ENCODE peak calls at places on chromosomes 4 and X, in six cellular contexts. Q is nephron progenitor cell, L is glutamatergic neuron, N is iris pigment epithelial cell, V is fibroblast of the aortic adventitia, F is Kasumi-1. M is an unnamed sample.
A peak's percentile ranks its signal among the peaks of the same experiment; 100 is the strongest.

GRCh38 chr4:105461221-105462041 is 12.4 kb downstream of the PPA2 start:
- DNase-seq in Q (no peak), L (no peak), N (peak; percentile 49), V (peak; percentile 53), F (no peak), M (no peak)

GRCh38 chr4:140037353-140038030 is 116.5 kb downstream of the MAML3 start:
- DNase-seq in Q (no peak), L (no peak), N (peak; percentile 97), V (peak; percentile 76), F (no peak), M (no peak)

GRCh38 chr4:151443777-151444176 is 34.8 kb downstream of the FHIP1A start:
- DNase-seq in Q (no peak), L (no peak), N (no peak), V (no peak), F (no peak), M (no peak)

GRCh38 chr4:14749910-14750309 is 252.4 kb upstream of the CPEB2 start:
- DNase-seq in Q (no peak), L (no peak), N (peak; percentile 12), V (peak; percentile 14), F (no peak), M (peak; percentile 46)

GRCh38 chr4:150855981-150856510 is 159.0 kb downstream of the LRBA start:
- DNase-seq in Q (no peak), L (no peak), N (no peak), V (no peak), F (no peak), M (no peak)

GRCh38 chrX:126164689-126165400 is 1.2 kb downstream of the DCAF12L2 start:
- DNase-seq in Q (no peak), L (peak; percentile 11), N (no peak), V (no peak), F (no peak), M (no peak)

GRCh38 chr4:183966371-183966770 is 61.3 kb downstream of the STOX2 start:
- DNase-seq in Q (no peak), L (peak; percentile 62), N (no peak), V (no peak), F (no peak), M (no peak)

GRCh38 chrX:152821145-152821765 is 9.3 kb downstream of the CETN2 start:
- DNase-seq in Q (peak; percentile 55), L (peak; percentile 70), N (peak; percentile 31), V (peak; percentile 29), F (peak; percentile 33), M (peak; percentile 50)

GRCh38 chr4:41384992-41385391 is 128.3 kb downstream of the UCHL1 start:
- DNase-seq in Q (no peak), L (no peak), N (no peak), V (peak; percentile 47), F (peak; percentile 23), M (no peak)

GRCh38 chrX:24748196-24748595 is 54.5 kb downstream of the POLA1 start:
- DNase-seq in Q (no peak), L (no peak), N (no peak), V (no peak), F (no peak), M (no peak)

GRCh38 chr4:16783119-16783518 is 115.3 kb downstream of the LDB2 start:
- DNase-seq in Q (no peak), L (no peak), N (peak; percentile 49), V (no peak), F (no peak), M (peak; percentile 37)

GRCh38 chr4:18022572-18023039 is 1.1 kb upstream of the LCORL start:
- DNase-seq in Q (no peak), L (no peak), N (peak; percentile 12), V (peak; percentile 12), F (peak; percentile 5), M (no peak)

GRCh38 chr4:99723555-99724450 is 66.2 kb upstream of the C4orf54 start:
- DNase-seq in Q (no peak), L (no peak), N (peak; percentile 75), V (peak; percentile 90), F (no peak), M (peak; percentile 31)

GRCh38 chr4:179465131-179465797 is 2023.0 kb upstream of the AGA start:
- DNase-seq in Q (no peak), L (no peak), N (peak; percentile 15), V (no peak), F (peak; percentile 22), M (peak; percentile 52)

GRCh38 chrX:120514236-120514635 is 45.1 kb upstream of the LAMP2 start:
- DNase-seq in Q (no peak), L (no peak), N (no peak), V (peak; percentile 37), F (peak; percentile 29), M (peak; percentile 24)

GRCh38 chrX:18353931-18354368 is 538 bp downstream of the SCML2 start:
- DNase-seq in Q (peak; percentile 51), L (peak; percentile 38), N (no peak), V (no peak), F (no peak), M (peak; percentile 54)

GRCh38 chrX:120120223-120120622 is 4.5 kb upstream of the RHOXF1 start:
- DNase-seq in Q (no peak), L (no peak), N (peak; percentile 66), V (no peak), F (no peak), M (no peak)

GRCh38 chrX:120801426-120801825 is 74.2 kb downstream of the CT47B1 start:
- DNase-seq in Q (no peak), L (no peak), N (no peak), V (no peak), F (no peak), M (no peak)

GRCh38 chrX:150211988-150212387 is 151.1 kb upstream of the MAMLD1 start:
- DNase-seq in Q (no peak), L (no peak), N (peak; percentile 60), V (no peak), F (no peak), M (no peak)

GRCh38 chrX:152306331-152306730 is 144.8 kb downstream of the GABRA3 start:
- DNase-seq in Q (no peak), L (no peak), N (no peak), V (no peak), F (no peak), M (no peak)

GRCh38 chr4:153036931-153037330 is 100.8 kb downstream of the FHDC1 start:
- DNase-seq in Q (no peak), L (no peak), N (no peak), V (no peak), F (no peak), M (no peak)

GRCh38 chrX:38610839-38611238 is 49.5 kb downstream of the TSPAN7 start:
- DNase-seq in Q (no peak), L (no peak), N (no peak), V (no peak), F (no peak), M (no peak)